ENCODE peak calls at places on chromosomes 6 and 20, in eight cellular contexts. One of them, this sample, is unnamed. For H3K4me1, the result is how much of the 10 kb centered on the place peaks cover.

GRCh38 chr6:220736-221475 is 71.4 kb upstream of the DUSP22 start:
- DNase-seq in IMR-90: peak
- DNase-seq in K562: no peak
- DNase-seq in body of pancreas: no peak
- DNase-seq in stomach: no peak
- DNase-seq in sigmoid colon: no peak
- DNase-seq in tibial nerve: no peak
- DNase-seq in ovary: no peak
- DNase-seq in this sample: peak

GRCh38 chr6:142446576-142446975 is 144.8 kb downstream of the ADGRG6 start:
- DNase-seq in IMR-90: no peak
- DNase-seq in K562: no peak
- DNase-seq in body of pancreas: no peak
- DNase-seq in stomach: no peak
- DNase-seq in sigmoid colon: no peak
- DNase-seq in tibial nerve: no peak
- DNase-seq in ovary: no peak
- DNase-seq in this sample: no peak

GRCh38 chr6:44386929-44387345 is 569 bp upstream of the CDC5L start:
- DNase-seq in IMR-90: peak
- DNase-seq in K562: peak
- DNase-seq in body of pancreas: peak
- DNase-seq in stomach: no peak
- DNase-seq in sigmoid colon: no peak
- DNase-seq in tibial nerve: peak
- DNase-seq in ovary: no peak
- DNase-seq in this sample: no peak

GRCh38 chr20:47220161-47220582 is 136.3 kb downstream of the ZMYND8 start:
- DNase-seq in IMR-90: no peak
- DNase-seq in K562: peak
- DNase-seq in body of pancreas: peak
- DNase-seq in stomach: no peak
- DNase-seq in sigmoid colon: no peak
- DNase-seq in tibial nerve: no peak
- DNase-seq in ovary: no peak
- DNase-seq in this sample: no peak

GRCh38 chr6:165245287-165245686 is 64.1 kb downstream of the C6orf118 start:
- DNase-seq in IMR-90: peak
- DNase-seq in K562: no peak
- DNase-seq in body of pancreas: no peak
- DNase-seq in stomach: no peak
- DNase-seq in sigmoid colon: no peak
- DNase-seq in tibial nerve: no peak
- DNase-seq in ovary: no peak
- DNase-seq in this sample: no peak

GRCh38 chr20:14963262-14963663 is 625.9 kb upstream of the FLRT3 start:
- DNase-seq in IMR-90: no peak
- DNase-seq in K562: no peak
- DNase-seq in body of pancreas: no peak
- DNase-seq in stomach: no peak
- DNase-seq in sigmoid colon: no peak
- DNase-seq in tibial nerve: no peak
- DNase-seq in ovary: no peak
- DNase-seq in this sample: no peak

GRCh38 chr6:119612176-119612870 is 262.8 kb upstream of the MAN1A1 start:
- DNase-seq in IMR-90: peak
- DNase-seq in K562: no peak
- DNase-seq in body of pancreas: no peak
- DNase-seq in stomach: no peak
- DNase-seq in sigmoid colon: no peak
- DNase-seq in tibial nerve: no peak
- DNase-seq in ovary: no peak
- DNase-seq in this sample: no peak

GRCh38 chr6:129923520-129923919 is 62.4 kb upstream of the TMEM244 start:
- DNase-seq in IMR-90: peak
- DNase-seq in K562: no peak
- DNase-seq in body of pancreas: no peak
- DNase-seq in stomach: no peak
- DNase-seq in sigmoid colon: no peak
- DNase-seq in tibial nerve: no peak
- DNase-seq in ovary: no peak
- DNase-seq in this sample: no peak

GRCh38 chr6:17300637-17301036 is 19.5 kb downstream of the RBM24 start:
- DNase-seq in IMR-90: no peak
- DNase-seq in K562: no peak
- DNase-seq in body of pancreas: no peak
- DNase-seq in stomach: no peak
- DNase-seq in sigmoid colon: no peak
- DNase-seq in tibial nerve: no peak
- DNase-seq in ovary: no peak
- DNase-seq in this sample: no peak

GRCh38 chr6:4322134-4322845 is 186.9 kb upstream of the ECI2 start:
- DNase-seq in IMR-90: no peak
- DNase-seq in K562: no peak
- DNase-seq in body of pancreas: no peak
- DNase-seq in stomach: no peak
- DNase-seq in sigmoid colon: no peak
- DNase-seq in tibial nerve: no peak
- DNase-seq in ovary: no peak
- DNase-seq in this sample: no peak
- H3K4me1 ChIP-seq in IMR-90: under half
- H3K4me1 ChIP-seq in K562: under half
- H3K4me1 ChIP-seq in body of pancreas: under half
- H3K4me1 ChIP-seq in stomach: under half
- H3K4me1 ChIP-seq in sigmoid colon: under half
- H3K4me1 ChIP-seq in tibial nerve: under half
- H3K4me1 ChIP-seq in ovary: under half
- H3K4me1 ChIP-seq in this sample: under half

GRCh38 chr6:126339796-126340750 is at the start of gene CENPW:
- DNase-seq in IMR-90: peak
- DNase-seq in K562: peak
- DNase-seq in body of pancreas: peak
- DNase-seq in stomach: peak
- DNase-seq in sigmoid colon: peak
- DNase-seq in tibial nerve: peak
- DNase-seq in ovary: peak
- DNase-seq in this sample: peak
- TF ChIP-seq POLR2A in IMR-90: peak
- TF ChIP-seq POLR2A in K562: peak
- TF ChIP-seq POLR2A in body of pancreas: no peak
- TF ChIP-seq POLR2A in stomach: no peak
- TF ChIP-seq POLR2A in sigmoid colon: no peak
- TF ChIP-seq POLR2A in tibial nerve: no peak
- TF ChIP-seq POLR2A in ovary: no peak
- TF ChIP-seq POLR2A in this sample: peak

DNA sequence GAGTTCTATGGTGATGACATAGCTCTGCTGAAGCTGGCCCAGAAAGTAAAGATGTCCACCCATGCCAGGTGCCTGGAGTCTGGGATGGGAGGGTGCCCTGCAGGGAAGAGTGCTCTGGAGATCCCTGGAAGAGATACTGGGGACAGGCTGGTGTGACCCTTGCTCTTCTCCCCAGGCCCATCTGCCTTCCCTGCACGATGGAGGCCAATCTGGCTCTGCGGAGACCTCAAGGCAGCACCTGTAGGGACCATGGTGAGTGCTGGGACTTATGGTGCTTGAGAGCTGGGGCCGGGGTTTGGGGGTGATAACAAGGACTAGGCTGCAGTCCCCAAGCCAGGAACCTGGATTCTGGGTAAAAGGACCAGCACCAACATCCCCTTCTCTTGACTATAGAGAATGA is 2.2 kb upstream of the CFB start:
- DNase-seq in IMR-90: no peak
- DNase-seq in K562: no peak
- DNase-seq in body of pancreas: no peak
- DNase-seq in stomach: no peak
- DNase-seq in sigmoid colon: no peak
- DNase-seq in tibial nerve: no peak
- DNase-seq in ovary: no peak
- DNase-seq in this sample: no peak
- H3K4me1 ChIP-seq in IMR-90: under half
- H3K4me1 ChIP-seq in K562: under half
- H3K4me1 ChIP-seq in body of pancreas: under half
- H3K4me1 ChIP-seq in stomach: under half
- H3K4me1 ChIP-seq in sigmoid colon: under half
- H3K4me1 ChIP-seq in tibial nerve: under half
- H3K4me1 ChIP-seq in ovary: under half
- H3K4me1 ChIP-seq in this sample: under half

DNA sequence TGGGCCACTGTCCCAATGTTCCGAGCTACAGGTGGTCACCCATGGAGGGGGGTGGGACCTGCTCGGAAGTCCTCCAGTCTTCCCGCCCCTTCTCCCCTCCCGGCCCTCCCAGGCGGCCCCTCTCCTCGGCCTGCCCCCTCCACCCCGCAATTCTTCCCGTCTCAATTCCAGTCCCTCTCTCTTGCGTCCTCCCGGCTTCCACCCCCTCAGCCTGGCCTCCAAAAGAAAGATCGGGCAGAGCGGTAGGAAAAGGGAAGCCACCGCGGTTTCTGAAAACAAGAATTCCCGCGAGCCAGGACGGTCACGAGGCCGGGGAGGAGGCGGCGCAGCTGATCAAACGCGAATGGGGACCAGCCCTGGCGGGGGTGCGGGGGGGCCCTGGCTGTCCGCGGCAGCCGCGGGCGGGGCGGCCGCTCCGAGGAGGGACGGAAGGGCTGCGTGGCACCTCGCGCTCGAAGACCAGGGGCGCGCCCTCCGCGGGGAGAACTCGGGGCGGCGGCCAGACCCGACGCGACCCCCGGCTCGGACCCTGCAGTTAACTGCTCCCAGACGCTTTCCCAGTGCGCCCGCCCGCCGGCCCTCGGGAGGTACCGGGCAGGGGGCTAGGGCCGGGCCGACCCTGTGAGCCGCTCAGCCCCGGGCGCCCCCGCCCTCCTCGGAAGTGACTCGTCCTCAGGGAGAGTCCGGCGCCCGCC is 1.0 kb downstream of the PXDC1 start:
- DNase-seq in IMR-90: peak
- DNase-seq in K562: peak
- DNase-seq in body of pancreas: peak
- DNase-seq in stomach: peak
- DNase-seq in sigmoid colon: peak
- DNase-seq in tibial nerve: peak
- DNase-seq in ovary: peak
- DNase-seq in this sample: no peak
- TF ChIP-seq POLR2A in IMR-90: peak
- TF ChIP-seq POLR2A in K562: no peak
- TF ChIP-seq POLR2A in body of pancreas: peak
- TF ChIP-seq POLR2A in stomach: no peak
- TF ChIP-seq POLR2A in sigmoid colon: no peak
- TF ChIP-seq POLR2A in tibial nerve: peak
- TF ChIP-seq POLR2A in ovary: peak
- TF ChIP-seq POLR2A in this sample: no peak

This sample was measured in GM12878.